ENCODE peak calls at places on chromosome 15, in four cellular contexts. O is K562, D is HCT116, J is SK-N-SH. V is an unnamed sample.

GRCh38 chr15:52912172-52912571 is 122.0 kb upstream of the ONECUT1 start:
- DNase-seq in O (no peak), D (no peak), J (no peak), V (no peak)

GRCh38 chr15:25176991-25177954 is 222.5 kb downstream of the SNRPN start:
- DNase-seq in O (no peak), D (no peak), J (peak; percentile 3), V (no peak)

GRCh38 chr15:45307230-45307924 is 55.3 kb downstream of the SLC28A2 start:
- DNase-seq in O (no peak), D (peak; percentile 32), J (peak; percentile 42), V (peak; percentile 53)

GRCh38 chr15:32683906-32684584 is 33.8 kb upstream of the GREM1 start:
- DNase-seq in O (no peak), D (no peak), J (no peak), V (no peak)

GRCh38 chr15:78018968-78019644 is 58.4 kb downstream of the TBC1D2B start:
- DNase-seq in O (no peak), D (no peak), J (no peak), V (no peak)

GRCh38 chr15:67845974-67846373 is 6.1 kb upstream of the RNU6-1 start:
- DNase-seq in O (no peak), D (no peak), J (no peak), V (no peak)

GRCh38 chr15:29440541-29440940 is 170.9 kb upstream of the NSMCE3 start:
- DNase-seq in O (no peak), D (no peak), J (no peak), V (no peak)

GRCh38 chr15:78056714-78057269 is 20.7 kb downstream of the TBC1D2B start:
- DNase-seq in O (no peak), D (no peak), J (no peak), V (no peak)

GRCh38 chr15:83210619-83211018 is 3.0 kb upstream of the HDGFL3 start:
- DNase-seq in O (no peak), D (no peak), J (peak; percentile 83), V (no peak)

GRCh38 chr15:66905954-66906353 is 159.4 kb upstream of the SMAD3 start:
- DNase-seq in O (no peak), D (no peak), J (no peak), V (no peak)

GRCh38 chr15:63231717-63232116 is 42.3 kb downstream of the RAB8B start:
- DNase-seq in O (no peak), D (no peak), J (no peak), V (no peak)

GRCh38 chr15:31503256-31503655 is 176.6 kb downstream of the KLF13 start:
- DNase-seq in O (no peak), D (no peak), J (no peak), V (no peak)

GRCh38 chr15:66927326-66928077 is 137.9 kb upstream of the SMAD3 start:
- DNase-seq in O (no peak), D (no peak), J (no peak), V (no peak)

GRCh38 chr15:101447168-101447533 is 42.4 kb downstream of the PCSK6 start:
- DNase-seq in O (no peak), D (no peak), J (no peak), V (no peak)

GRCh38 chr15:45641374-45641778 is 6.5 kb downstream of the SQOR start:
- DNase-seq in O (no peak), D (no peak), J (no peak), V (peak; percentile 95)

GRCh38 chr15:75153565-75154248 is 48.0 kb upstream of the C15orf39 start:
- DNase-seq in O (no peak), D (no peak), J (no peak), V (no peak)

GRCh38 chr15:47794266-47794914 is 77.1 kb downstream of the SEMA6D start:
- DNase-seq in O (no peak), D (no peak), J (no peak), V (no peak)

GRCh38 chr15:74835312-74835823 is 7.6 kb downstream of the ULK3 start:
- DNase-seq in O (peak; percentile 84), D (peak; percentile 69), J (peak; percentile 87), V (peak; percentile 70)

GRCh38 chr15:65245096-65245849 is 34.0 kb upstream of the CILP start:
- DNase-seq in O (no peak), D (no peak), J (no peak), V (peak; percentile 75)

GRCh38 chr15:96564546-96564945 is 234.0 kb downstream of the NR2F2 start:
- DNase-seq in O (no peak), D (no peak), J (no peak), V (no peak)

GRCh38 chr15:89130194-89130593 is 41.9 kb downstream of the ABHD2 start:
- DNase-seq in O (no peak), D (no peak), J (no peak), V (no peak)

GRCh38 chr15:51735611-51736010 is 1.8 kb downstream of the LYSMD2 start:
- DNase-seq in O (no peak), D (no peak), J (peak; percentile 12), V (no peak)

GRCh38 chr15:100596792-100597191 is 5.2 kb downstream of the LINS1 start:
- DNase-seq in O (peak; percentile 65), D (no peak), J (no peak), V (no peak)

GRCh38 chr15:101320501-101321052 is 25.5 kb upstream of the SNRPA1 start:
- DNase-seq in O (no peak), D (no peak), J (no peak), V (no peak)

GRCh38 chr15:31365655-31366127 is 39.1 kb downstream of the KLF13 start:
- DNase-seq in O (peak; percentile 86), D (no peak), J (peak; percentile 78), V (no peak)

GRCh38 chr15:75891895-75892294 is 11.8 kb upstream of the FBXO22 start:
- DNase-seq in O (no peak), D (no peak), J (no peak), V (peak; percentile 48)

GRCh38 chr15:77643764-77644163 is 11.1 kb upstream of the LINGO1 start:
- DNase-seq in O (no peak), D (no peak), J (no peak), V (no peak)

GRCh38 chr15:40702077-40702476 is 7.1 kb downstream of the RAD51 start:
- DNase-seq in O (no peak), D (no peak), J (peak; percentile 36), V (peak; percentile 4)

GRCh38 chr15:62125763-62126162 is 39.3 kb downstream of the C2CD4B start:
- DNase-seq in O (peak; percentile 14), D (peak; percentile 38), J (peak; percentile 36), V (peak; percentile 44)

GRCh38 chr15:78415284-78415683 is 22.7 kb upstream of the IREB2 start:
- DNase-seq in O (peak; percentile 21), D (peak; percentile 28), J (no peak), V (no peak)

GRCh38 chr15:33074942-33075341 is 119.6 kb downstream of the FMN1 start:
- DNase-seq in O (no peak), D (no peak), J (no peak), V (no peak)

GRCh38 chr15:33994005-33994615 is 25.8 kb downstream of the CHRM5 start:
- DNase-seq in O (no peak), D (peak; percentile 22), J (no peak), V (peak; percentile 45)

GRCh38 chr15:57319919-57320542 is 56.3 kb upstream of the CGNL1 start:
- DNase-seq in O (no peak), D (no peak), J (no peak), V (no peak)

GRCh38 chr15:89900849-89901248 is 7.1 kb upstream of the AP3S2 start:
- DNase-seq in O (no peak), D (no peak), J (no peak), V (no peak)

GRCh38 chr15:53831907-53832793 is 72.7 kb upstream of the WDR72 start:
- DNase-seq in O (no peak), D (no peak), J (no peak), V (peak; percentile 89)

GRCh38 chr15:91790826-91791225 is 62.7 kb upstream of the SLCO3A1 start:
- DNase-seq in O (no peak), D (no peak), J (no peak), V (no peak)

GRCh38 chr15:85073556-85074194 is 92.0 kb downstream of the PDE8A start:
- DNase-seq in O (no peak), D (no peak), J (no peak), V (no peak)

GRCh38 chr15:53462631-53463030 is 296.8 kb downstream of the WDR72 start:
- DNase-seq in O (no peak), D (no peak), J (no peak), V (no peak)

GRCh38 chr15:59327942-59328341 is 44.7 kb downstream of the MYO1E start:
- DNase-seq in O (no peak), D (no peak), J (no peak), V (no peak)
- TF ChIP-seq ELF1 in O (no peak), D (no peak), J (no peak), V (no peak)

GRCh38 chr15:49238342-49238741 is 68.3 kb downstream of the GALK2 start:
- DNase-seq in O (no peak), D (no peak), J (peak; percentile 44), V (no peak)
- TF ChIP-seq ELF1 in O (no peak), D (no peak), J (no peak), V (no peak)

DNA sequence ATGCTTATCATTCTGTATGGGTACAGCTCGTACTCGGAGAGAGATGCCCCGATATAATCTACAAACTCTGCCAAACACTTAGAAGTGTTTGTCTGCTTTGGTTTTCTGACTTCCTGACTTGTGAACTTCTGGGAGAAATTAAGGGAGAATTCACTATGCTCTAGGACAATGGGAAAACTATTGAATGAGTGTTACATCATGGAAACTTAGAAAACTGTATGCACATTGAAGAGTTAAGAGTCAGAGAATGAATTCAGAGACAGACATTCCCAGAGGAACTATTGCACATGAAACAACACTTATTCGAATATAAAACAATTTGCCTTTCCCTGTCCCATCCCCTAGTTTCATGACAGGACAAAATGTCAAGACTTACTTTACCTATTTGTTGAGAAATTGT is 57.8 kb downstream of the DTWD1 start:
- DNase-seq in O (no peak), D (no peak), J (no peak), V (no peak)
- TF ChIP-seq ELF1 in O (no peak), D (no peak), J (no peak), V (no peak)

GRCh38 chr15:71742964-71743363 is 67.4 kb upstream of the NR2E3 start:
- DNase-seq in O (no peak), D (no peak), J (no peak), V (no peak)

GRCh38 chr15:71747128-71748083 is 62.9 kb upstream of the NR2E3 start:
- DNase-seq in O (no peak), D (peak; percentile 90), J (no peak), V (peak; percentile 87)

GRCh38 chr15:71746719-71747118 is 63.6 kb upstream of the NR2E3 start:
- DNase-seq in O (no peak), D (no peak), J (no peak), V (peak; percentile 24)

GRCh38 chr15:71748327-71748726 is 62.0 kb upstream of the NR2E3 start:
- DNase-seq in O (no peak), D (peak; percentile 62), J (no peak), V (no peak)

GRCh38 chr15:71743861-71744382 is 66.4 kb upstream of the NR2E3 start:
- DNase-seq in O (peak; percentile 54), D (no peak), J (peak; percentile 69), V (peak; percentile 39)
- TF ChIP-seq ELF1 in O (no peak), D (no peak), J (no peak), V (no peak)

GRCh38 chr15:41804920-41805666 is 22.8 kb upstream of the JMJD7 start:
- DNase-seq in O (no peak), D (no peak), J (no peak), V (no peak)
- TF ChIP-seq ELF1 in O (no peak), D (no peak), J (no peak), V (no peak)